ENCODE peak calls at places on chromosomes 1 and 21, in nine cellular contexts. C is dorsolateral prefrontal cortex, Y is Caco-2, P is fibroblast of pulmonary artery, U is heart right ventricle, D is esophagus squamous epithelium, H is AG04449, F is lower leg skin, J is brain microvascular endothelial cell. S is an unnamed sample.

GRCh38 chr1:221783936-221784335 is 42.0 kb upstream of the DUSP10 start:
- DNase-seq in C (no peak), Y (no peak), P (no peak), U (no peak), D (no peak), H (no peak), F (no peak), J (no peak), S (no peak)

GRCh38 chr1:30315185-30315960 is 408.0 kb downstream of the MATN1 start:
- DNase-seq in C (no peak), Y (no peak), P (no peak), U (no peak), D (no peak), H (no peak), F (no peak), J (peak), S (no peak)

GRCh38 chr1:166084613-166085012 is 82.2 kb downstream of the FAM78B start:
- DNase-seq in C (no peak), Y (no peak), P (no peak), U (no peak), D (no peak), H (no peak), F (no peak), J (no peak), S (no peak)

GRCh38 chr21:27519357-27519756 is 552.5 kb upstream of the ADAMTS5 start:
- DNase-seq in C (no peak), Y (no peak), P (peak), U (no peak), D (no peak), H (peak), F (no peak), J (peak), S (peak)

GRCh38 chr1:43668956-43669355 is 19.0 kb downstream of the KDM4A start:
- DNase-seq in C (no peak), Y (no peak), P (peak), U (no peak), D (no peak), H (peak), F (no peak), J (peak), S (no peak)

GRCh38 chr21:45029298-45029967 is 44.9 kb upstream of the ADARB1 start:
- DNase-seq in C (peak), Y (no peak), P (peak), U (peak), D (no peak), H (no peak), F (no peak), J (peak), S (no peak)

GRCh38 chr1:222634180-222635013 is 16.5 kb downstream of the MIA3 start:
- DNase-seq in C (peak), Y (peak), P (peak), U (no peak), D (no peak), H (peak), F (peak), J (peak), S (peak)

GRCh38 chr1:1197551-1198422 is 8.6 kb downstream of the TNFRSF18 start:
- DNase-seq in C (no peak), Y (no peak), P (no peak), U (peak), D (no peak), H (no peak), F (no peak), J (no peak), S (no peak)

GRCh38 chr21:17554619-17555472 is 42.0 kb downstream of the CXADR start:
- DNase-seq in C (no peak), Y (peak), P (peak), U (no peak), D (no peak), H (no peak), F (no peak), J (no peak), S (no peak)

GRCh38 chr1:162943627-162944026 is 82.7 kb upstream of the CCDC190 start:
- DNase-seq in C (no peak), Y (no peak), P (no peak), U (no peak), D (no peak), H (no peak), F (no peak), J (no peak), S (no peak)

GRCh38 chr1:160400284-160400645 is at the start of gene VANGL2:
- DNase-seq in C (peak), Y (peak), P (peak), U (peak), D (no peak), H (no peak), F (no peak), J (peak), S (no peak)

DNA sequence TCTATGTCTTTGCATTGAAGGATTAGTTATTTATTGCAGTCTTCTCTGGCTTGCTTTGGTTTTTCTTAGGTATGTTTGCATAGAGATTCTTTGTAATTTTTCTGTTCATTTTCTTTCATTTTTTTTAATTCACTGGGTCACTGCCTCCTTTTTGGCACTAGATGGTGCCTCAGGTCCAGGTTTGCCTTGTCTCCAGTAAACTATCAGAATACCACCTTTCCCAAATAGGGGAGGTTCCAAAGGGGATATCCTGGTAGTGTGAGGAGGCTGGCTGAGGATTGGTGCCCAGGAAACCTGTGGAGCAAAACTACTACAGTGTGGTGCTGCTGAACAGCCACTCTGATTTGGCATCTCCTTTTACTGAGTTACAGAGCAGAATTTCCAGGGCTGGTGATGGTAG is 257.1 kb downstream of the KCTD3 start:
- DNase-seq in C (no peak), Y (peak), P (peak), U (no peak), D (no peak), H (no peak), F (no peak), J (peak), S (no peak)
- TF ChIP-seq CTCF in C (no peak), Y (peak), P (peak), U (no peak), D (no peak), H (peak), F (no peak), J (peak), S (peak)

DNA sequence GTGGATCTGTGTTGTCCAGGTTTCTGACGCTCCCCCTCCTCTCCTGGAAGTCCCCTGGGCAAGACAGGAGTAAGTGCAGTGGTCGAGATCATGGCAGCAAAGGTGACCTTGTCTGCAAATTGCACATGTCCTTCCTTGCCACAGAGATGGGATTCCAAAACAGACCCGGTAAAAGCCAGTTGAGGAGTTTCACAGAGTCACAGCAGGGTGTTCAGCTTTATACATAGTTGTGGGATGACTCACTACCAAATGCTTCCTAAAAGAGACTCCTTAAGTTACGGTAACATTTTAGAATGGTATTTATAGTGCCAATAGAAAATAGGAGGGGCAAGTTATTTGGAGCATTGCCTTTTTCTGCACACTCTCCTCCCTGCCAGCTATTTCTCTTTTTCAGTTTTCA is 114.7 kb downstream of the TGFB2 start:
- DNase-seq in C (no peak), Y (peak), P (peak), U (no peak), D (no peak), H (no peak), F (no peak), J (peak), S (peak)
- H3K4me3 ChIP-seq in C (no peak), Y (no peak), P (no peak), U (no peak), D (no peak), H (no peak), F (no peak), J (no peak), S (no peak)

GRCh38 chr1:152777510-152778137 is 2.7 kb downstream of the LCE1F start:
- DNase-seq in C (no peak), Y (peak), P (no peak), U (no peak), D (no peak), H (no peak), F (no peak), J (no peak), S (no peak)

GRCh38 chr1:152768847-152769533 is 6.0 kb upstream of the LCE1F start:
- DNase-seq in C (no peak), Y (no peak), P (no peak), U (no peak), D (no peak), H (no peak), F (no peak), J (no peak), S (no peak)

GRCh38 chr1:152776361-152776760 is 1.4 kb downstream of the LCE1F start:
- DNase-seq in C (no peak), Y (no peak), P (no peak), U (no peak), D (no peak), H (no peak), F (no peak), J (no peak), S (no peak)

GRCh38 chr1:152770411-152770810 is 4.5 kb upstream of the LCE1F start:
- DNase-seq in C (no peak), Y (no peak), P (no peak), U (no peak), D (no peak), H (no peak), F (no peak), J (no peak), S (no peak)

GRCh38 chr1:152774875-152775274 is at the start of gene LCE1F:
- DNase-seq in C (no peak), Y (no peak), P (no peak), U (no peak), D (no peak), H (no peak), F (no peak), J (no peak), S (no peak)
- TF ChIP-seq CTCF in C (no peak), Y (no peak), P (no peak), U (no peak), D (no peak), H (no peak), F (no peak), J (no peak), S (no peak)

GRCh38 chr1:213989740-213990472 is 2.1 kb downstream of the PROX1 start:
- DNase-seq in C (no peak), Y (no peak), P (no peak), U (no peak), D (no peak), H (no peak), F (no peak), J (no peak), S (no peak)
- H3K4me3 ChIP-seq in C (peak), Y (peak), P (peak), U (peak), D (peak), H (peak), F (no peak), J (no peak), S (no peak)

GRCh38 chr1:61081135-61081636 is 1.2 kb upstream of the NFIA start:
- DNase-seq in C (no peak), Y (no peak), P (no peak), U (no peak), D (no peak), H (no peak), F (no peak), J (no peak), S (no peak)

GRCh38 chr1:61079276-61079897 is 3.0 kb upstream of the NFIA start:
- DNase-seq in C (no peak), Y (no peak), P (no peak), U (no peak), D (no peak), H (no peak), F (no peak), J (no peak), S (no peak)

GRCh38 chr1:61078611-61079010 is 3.8 kb upstream of the NFIA start:
- DNase-seq in C (no peak), Y (no peak), P (no peak), U (no peak), D (no peak), H (no peak), F (no peak), J (no peak), S (no peak)

GRCh38 chr1:61080408-61081134 is 1.8 kb upstream of the NFIA start:
- DNase-seq in C (no peak), Y (no peak), P (no peak), U (no peak), D (no peak), H (no peak), F (no peak), J (no peak), S (no peak)

GRCh38 chr1:61079898-61080336 is 2.4 kb upstream of the NFIA start:
- DNase-seq in C (peak), Y (peak), P (peak), U (peak), D (no peak), H (no peak), F (peak), J (peak), S (peak)
- TF ChIP-seq CTCF in C (peak), Y (no peak), P (peak), U (peak), D (peak), H (peak), F (no peak), J (peak), S (peak)

GRCh38 chr1:175130649-175131045 is 61.9 kb downstream of the KIAA0040 start:
- DNase-seq in C (no peak), Y (no peak), P (no peak), U (no peak), D (no peak), H (no peak), F (no peak), J (no peak), S (no peak)
- H3K4me3 ChIP-seq in C (no peak), Y (no peak), P (no peak), U (no peak), D (no peak), H (no peak), F (no peak), J (no peak), S (no peak)

DNA sequence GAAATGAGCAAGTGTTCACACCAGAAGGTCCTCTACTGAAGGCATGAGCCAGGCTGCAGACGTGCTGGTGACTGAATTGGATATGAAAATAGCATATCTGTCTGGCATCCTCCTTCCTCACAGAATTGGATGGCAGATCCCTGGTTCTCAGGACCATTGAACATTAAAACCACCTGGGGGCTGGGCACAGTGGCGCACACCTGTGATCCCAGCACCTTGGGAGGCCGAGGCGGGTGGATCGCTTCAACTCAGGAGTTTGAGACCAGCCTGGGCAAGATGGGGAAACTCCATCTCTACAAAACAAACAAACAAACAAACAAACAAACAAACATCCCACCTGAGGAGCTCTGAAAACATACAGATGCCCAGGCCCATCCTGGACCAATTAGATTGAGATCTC is 23.4 kb downstream of the TEX35 start:
- DNase-seq in C (no peak), Y (no peak), P (no peak), U (no peak), D (no peak), H (no peak), F (no peak), J (no peak), S (no peak)
- TF ChIP-seq CTCF in C (no peak), Y (no peak), P (no peak), U (no peak), D (no peak), H (no peak), F (no peak), J (no peak), S (no peak)

GRCh38 chr1:209010831-209011230 is 572.7 kb upstream of the CAMK1G start:
- DNase-seq in C (no peak), Y (no peak), P (no peak), U (no peak), D (no peak), H (no peak), F (no peak), J (no peak), S (no peak)
- H3K4me3 ChIP-seq in C (no peak), Y (no peak), P (no peak), U (no peak), D (no peak), H (no peak), F (no peak), J (no peak), S (no peak)

GRCh38 chr1:27725374-27726172 is at the start of gene FAM76A:
- DNase-seq in C (peak), Y (peak), P (peak), U (peak), D (peak), H (peak), F (peak), J (peak), S (peak)
- TF ChIP-seq CTCF in C (peak), Y (no peak), P (peak), U (peak), D (peak), H (peak), F (no peak), J (peak), S (peak)

GRCh38 chr1:242524571-242525359 is at the start of gene PLD5:
- DNase-seq in C (peak), Y (peak), P (no peak), U (no peak), D (no peak), H (no peak), F (no peak), J (no peak), S (no peak)
- H3K4me3 ChIP-seq in C (peak), Y (peak), P (peak), U (peak), D (peak), H (peak), F (no peak), J (peak), S (peak)

S was measured in AG09309.